ENCODE peak calls at places on chromosomes 3 and 15, in seven cellular contexts. I is Peyer's patch; V is sigmoid colon; B is AG04450; Q is CD8-positive, alpha-beta T cell; D is stomach; G is cardiac muscle cell. R is an unnamed sample.

GRCh38 chr3:185950720-185951119 is 12.9 kb upstream of the TRA2B start:
- DNase-seq in D (no peak), G (no peak), I (no peak), B (no peak), Q (no peak), V (no peak), R (no peak)

GRCh38 chr15:56040081-56041035 is 46.9 kb upstream of the NEDD4 start:
- DNase-seq in G (peak), D (peak), I (peak), B (peak), Q (no peak), V (peak), R (no peak)

GRCh38 chr15:101652098-101652782 is at the start of gene TM2D3:
- DNase-seq in D (peak), B (peak), I (peak), Q (peak), G (peak), V (peak), R (peak)

GRCh38 chr3:108008931-108009635 is 81.7 kb downstream of the CD47 start:
- DNase-seq in I (no peak), B (peak), G (peak), V (no peak), D (no peak), Q (no peak), R (no peak)

GRCh38 chr3:27166888-27167287 is 202.3 kb downstream of the NEK10 start:
- DNase-seq in Q (no peak), D (no peak), B (peak), I (no peak), V (no peak), G (peak), R (no peak)

GRCh38 chr3:177190701-177191100 is 6.6 kb downstream of the TBL1XR1 start:
- DNase-seq in V (no peak), G (peak), I (no peak), D (no peak), Q (no peak), B (no peak), R (no peak)

GRCh38 chr3:8324727-8325126 is 176.9 kb upstream of the LMCD1 start:
- DNase-seq in V (no peak), B (no peak), I (no peak), D (peak), G (peak), Q (peak), R (peak)

GRCh38 chr15:26805470-26805869 is 32.6 kb upstream of the GABRB3 start:
- DNase-seq in D (no peak), V (no peak), G (no peak), Q (no peak), B (no peak), I (no peak), R (no peak)

DNA sequence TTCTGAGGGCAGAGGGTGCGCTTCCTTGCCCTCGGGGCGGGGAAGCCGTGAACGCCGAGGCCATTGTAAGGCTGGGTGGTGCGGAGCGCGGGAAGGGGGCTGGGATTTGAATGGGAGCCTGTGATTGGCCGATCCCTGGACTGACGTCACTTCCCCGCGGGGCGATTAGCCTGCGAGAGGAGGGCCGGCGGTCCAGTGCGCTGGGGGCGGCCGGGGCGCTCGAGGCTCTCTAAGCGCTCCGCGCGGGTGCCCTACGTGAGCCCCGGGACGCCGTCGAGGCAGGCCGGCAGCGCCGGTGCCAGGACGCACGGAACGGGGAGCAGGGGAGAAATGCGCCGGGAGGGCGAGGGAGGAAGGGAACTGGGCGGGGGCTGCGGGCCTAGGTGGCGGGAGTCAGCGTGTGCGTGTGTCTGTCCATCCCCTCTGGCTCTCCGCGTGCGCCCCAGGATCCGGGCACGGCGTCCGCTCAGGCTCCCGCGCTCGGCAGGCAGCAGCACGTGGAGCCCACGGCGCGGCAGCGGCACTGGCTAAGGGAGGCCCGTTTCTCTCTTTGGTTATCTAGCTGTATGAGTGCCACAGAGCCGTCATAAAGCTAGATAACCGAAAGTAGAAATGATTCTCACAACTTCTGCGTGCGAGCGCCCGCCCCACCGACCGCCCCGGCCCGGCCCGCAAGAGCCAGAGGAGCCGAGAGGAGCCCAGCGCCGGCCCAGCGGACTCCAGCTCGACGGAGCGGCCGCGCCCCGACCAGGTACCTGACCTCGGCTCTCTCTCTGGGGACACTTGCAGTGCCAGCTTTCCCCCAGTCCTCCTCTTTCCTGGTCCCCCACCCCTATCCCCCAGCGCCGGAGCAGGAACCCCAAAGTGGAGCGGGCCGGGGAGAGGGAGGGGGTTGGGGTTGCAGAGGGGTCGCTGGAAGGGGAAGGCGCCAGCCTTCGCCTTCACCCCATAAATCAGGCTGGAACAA is 33.1 kb upstream of the POLG start:
- DNase-seq in B (no peak), Q (no peak), V (no peak), I (no peak), G (peak), D (no peak), R (no peak)
- H3K27ac ChIP-seq in B (no peak), Q (no peak), V (no peak), I (no peak), G (no peak), D (no peak), R (no peak)

GRCh38 chr3:196195664-196196255 is 15.4 kb downstream of the ZDHHC19 start:
- DNase-seq in I (no peak), B (no peak), D (no peak), V (no peak), Q (no peak), G (no peak), R (no peak)

GRCh38 chr3:196202516-196202970 is 8.7 kb downstream of the ZDHHC19 start:
- DNase-seq in D (no peak), Q (no peak), I (no peak), G (peak), V (peak), B (no peak), R (no peak)

GRCh38 chr3:196198081-196198675 is 13.0 kb downstream of the ZDHHC19 start:
- DNase-seq in I (no peak), V (no peak), D (no peak), G (no peak), Q (no peak), B (no peak), R (no peak)

GRCh38 chr3:196197524-196197923 is 13.7 kb downstream of the ZDHHC19 start:
- DNase-seq in B (no peak), I (no peak), G (no peak), D (no peak), Q (no peak), V (no peak), R (no peak)

DNA sequence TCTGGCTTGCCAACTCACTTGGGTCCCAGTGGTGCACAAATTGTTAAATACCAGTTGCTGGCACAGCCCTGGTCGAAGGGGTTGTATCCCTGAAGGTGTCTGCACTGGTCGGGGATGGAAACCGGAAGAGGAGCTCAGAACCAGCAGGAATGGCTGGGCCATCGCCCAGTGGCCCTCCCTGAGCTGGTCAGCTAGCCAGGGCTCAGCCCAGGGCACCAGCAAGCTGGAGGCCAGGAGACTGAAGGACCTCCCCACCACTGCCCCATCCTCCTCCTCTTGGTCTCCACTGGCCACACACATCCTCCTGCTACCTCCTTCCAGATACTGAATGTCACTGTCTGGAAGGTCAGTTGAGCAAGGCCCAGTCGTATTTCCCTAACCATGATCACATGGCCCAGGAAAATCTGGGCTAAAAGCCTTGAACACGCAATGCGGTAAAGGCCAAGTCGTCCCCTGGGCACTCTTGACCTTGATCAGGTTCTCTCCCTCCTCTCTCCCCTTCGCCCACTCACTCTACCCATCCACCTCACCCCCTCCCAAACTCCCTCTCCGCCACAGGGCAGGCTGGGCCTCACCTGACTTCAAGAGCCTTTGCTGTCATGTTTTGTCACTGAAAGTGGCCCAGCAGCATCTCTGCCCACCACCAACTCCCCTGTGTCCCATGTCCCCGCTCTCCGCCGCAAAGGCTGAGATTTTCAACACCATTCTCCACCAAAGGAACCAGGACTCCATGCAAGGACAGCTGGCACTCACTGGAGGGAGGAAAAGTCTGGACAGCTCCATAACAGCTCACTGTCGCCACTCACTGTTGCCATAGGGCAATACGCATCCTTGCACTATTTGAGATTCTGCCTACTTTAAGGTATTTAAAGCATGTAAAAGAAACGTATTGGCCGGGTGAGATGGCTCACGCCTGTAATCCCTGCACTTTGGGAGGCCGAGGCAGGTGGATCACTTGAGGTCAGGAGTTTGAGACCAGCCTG is 12.1 kb downstream of the ZDHHC19 start:
- DNase-seq in V (no peak), I (no peak), D (no peak), G (no peak), Q (no peak), B (no peak), R (no peak)
- TF ChIP-seq CTCF in V (no peak), I (no peak), D (no peak), G (no peak), Q (no peak), B (peak), R (no peak)

GRCh38 chr3:181941250-181941649 is 229.5 kb downstream of the SOX2 start:
- DNase-seq in G (no peak), I (no peak), B (no peak), D (no peak), V (no peak), Q (no peak), R (no peak)
- H3K27ac ChIP-seq in G (no peak), I (no peak), B (no peak), D (no peak), V (no peak), Q (no peak), R (no peak)

DNA sequence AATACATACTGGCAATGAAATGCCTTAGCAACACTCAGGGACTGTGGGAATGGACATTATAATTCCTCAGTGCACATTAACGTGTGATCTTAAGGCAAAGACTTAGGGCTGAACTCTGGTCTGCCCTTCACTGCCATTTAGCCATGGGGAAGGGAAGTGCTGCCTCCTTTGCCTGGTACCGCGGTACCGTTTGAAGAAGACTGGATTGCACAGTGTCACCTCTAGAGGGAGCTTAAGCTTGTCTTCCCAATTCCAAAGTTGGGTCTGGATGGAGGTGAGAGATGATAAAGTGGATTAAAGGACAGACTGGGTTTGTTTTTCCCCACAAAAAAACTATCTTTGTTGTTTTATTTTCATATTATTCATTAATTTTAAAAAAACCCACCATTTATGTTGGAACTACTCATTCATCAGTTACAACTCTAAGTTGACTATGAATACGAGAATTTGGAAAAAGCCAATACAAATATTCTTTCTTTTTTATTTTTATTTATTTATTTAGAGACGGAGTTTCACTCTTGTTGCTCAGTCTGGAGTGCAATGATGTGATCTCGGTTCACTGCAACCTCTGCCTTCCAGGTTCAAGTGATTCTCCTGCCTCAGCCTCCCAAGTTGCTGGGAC is 60.0 kb upstream of the SYN2 start:
- DNase-seq in Q (no peak), D (peak), B (no peak), I (no peak), G (peak), V (no peak), R (no peak)
- TF ChIP-seq CTCF in Q (no peak), D (peak), B (peak), I (no peak), G (peak), V (no peak), R (no peak)

GRCh38 chr3:105377716-105378115 is 11.0 kb downstream of the ALCAM start:
- DNase-seq in G (no peak), B (no peak), Q (no peak), I (no peak), D (no peak), V (no peak), R (no peak)

GRCh38 chr3:105368575-105369500 is 2.1 kb downstream of the ALCAM start:
- DNase-seq in V (peak), I (peak), B (no peak), D (peak), G (peak), Q (peak), R (peak)

GRCh38 chr3:105369501-105370371 is 3.0 kb downstream of the ALCAM start:
- DNase-seq in V (peak), I (no peak), Q (no peak), D (peak), B (no peak), G (peak), R (peak)

GRCh38 chr3:105375750-105376511 is 9.2 kb downstream of the ALCAM start:
- DNase-seq in G (no peak), I (no peak), Q (no peak), V (no peak), B (no peak), D (no peak), R (no peak)

GRCh38 chr3:105373383-105373782 is 6.7 kb downstream of the ALCAM start:
- DNase-seq in G (no peak), D (no peak), I (no peak), Q (no peak), V (no peak), B (no peak), R (no peak)
- H3K27ac ChIP-seq in G (no peak), D (no peak), I (no peak), Q (no peak), V (no peak), B (no peak), R (no peak)

DNA sequence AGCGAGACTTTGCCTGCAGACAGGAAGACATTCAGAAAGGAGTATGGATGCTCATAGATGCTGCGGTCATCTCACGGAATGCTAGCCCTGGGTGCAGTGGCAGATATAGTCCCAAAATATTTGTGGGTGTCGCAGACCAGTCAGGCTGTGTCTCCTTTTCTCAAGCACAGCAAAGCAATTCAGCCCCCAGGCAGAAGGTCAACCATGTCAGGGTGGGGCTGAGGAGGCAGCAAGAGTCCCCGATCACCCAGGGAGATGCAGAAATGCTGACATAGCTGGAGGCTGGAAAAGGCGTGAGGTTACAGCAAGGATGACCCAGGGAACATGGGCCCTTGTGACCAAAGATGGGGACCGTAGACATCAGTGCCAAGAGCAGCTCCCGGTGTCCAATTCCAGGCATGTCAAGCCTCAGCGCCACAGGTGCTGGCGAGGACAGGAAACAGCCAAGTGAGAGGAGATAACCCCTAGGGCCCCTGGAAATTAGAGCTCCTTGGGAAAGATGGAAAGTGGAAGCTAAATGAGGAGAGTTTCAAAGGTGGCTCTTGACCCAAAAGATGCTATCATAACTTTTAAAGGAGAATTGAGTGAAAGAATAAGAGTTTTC is 81.2 kb upstream of the ABHD17C start:
- DNase-seq in I (no peak), D (no peak), G (no peak), V (no peak), B (no peak), Q (no peak), R (no peak)
- TF ChIP-seq CTCF in I (no peak), D (no peak), G (no peak), V (no peak), B (no peak), Q (no peak), R (no peak)

DNA sequence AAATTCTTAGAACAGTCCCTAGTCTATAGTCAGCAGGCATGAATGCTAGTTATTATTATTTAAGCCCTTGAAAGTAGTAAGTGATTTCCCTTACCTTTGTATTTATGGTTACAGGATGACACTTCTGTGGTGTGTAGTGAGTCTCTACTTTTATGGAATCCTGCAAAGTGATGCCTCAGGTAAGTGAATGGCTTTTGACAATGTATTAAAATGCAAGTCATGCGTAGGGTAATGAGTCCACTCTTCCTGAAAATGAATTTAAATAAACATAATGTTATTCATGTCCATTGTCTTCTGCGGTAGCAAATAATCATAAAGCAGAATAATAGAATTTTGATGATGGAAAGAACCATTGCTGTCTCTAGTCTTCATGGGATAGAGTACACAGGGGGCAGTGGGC is 50.3 kb downstream of the IL1RAP start:
- DNase-seq in Q (no peak), D (no peak), G (no peak), B (no peak), I (no peak), V (no peak), R (no peak)
- H3K27ac ChIP-seq in Q (no peak), D (no peak), G (no peak), B (no peak), I (no peak), V (no peak), R (no peak)

GRCh38 chr3:101675709-101676218 is 1.2 kb downstream of the ZBTB11 start:
- DNase-seq in V (no peak), G (no peak), D (no peak), Q (no peak), I (no peak), B (no peak), R (no peak)
- TF ChIP-seq CTCF in V (no peak), G (no peak), D (no peak), Q (no peak), I (no peak), B (no peak), R (no peak)

DNA sequence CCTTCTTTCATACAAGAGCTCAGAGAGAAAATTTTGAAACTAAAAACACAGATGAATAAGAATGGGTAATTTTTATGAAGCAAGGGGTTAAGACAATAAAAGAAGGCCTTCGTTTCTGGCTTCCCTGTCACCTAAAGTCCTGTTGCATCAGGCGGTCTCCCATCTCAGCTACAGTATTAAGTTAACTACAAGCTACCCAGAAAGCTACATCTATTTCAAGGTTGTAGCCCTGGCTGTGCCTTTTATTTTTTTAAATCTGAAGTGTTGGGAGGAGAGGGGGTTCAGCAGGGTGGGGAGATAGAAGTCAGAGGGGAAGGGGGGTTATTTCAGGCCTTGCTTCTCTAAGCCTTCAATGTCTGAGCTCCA is 183.3 kb downstream of the TPRG1 start:
- DNase-seq in B (no peak), G (no peak), I (no peak), D (no peak), Q (no peak), V (no peak), R (no peak)
- H3K27ac ChIP-seq in B (no peak), G (no peak), I (no peak), D (peak), Q (no peak), V (no peak), R (peak)

GRCh38 chr3:127768346-127769008 is 53.8 kb downstream of the MGLL start:
- DNase-seq in Q (no peak), D (no peak), V (no peak), I (no peak), G (peak), B (peak), R (no peak)
- TF ChIP-seq CTCF in Q (no peak), D (no peak), V (no peak), I (no peak), G (no peak), B (peak), R (no peak)

R was measured in CD4-positive, alpha-beta T cell.